ENCODE peak calls at places on chromosomes 12 and 14, in five cellular contexts. H is activated T-helper 1 cell treated with Interleukin-2 at 50 U/mL for 16 hours, E is amniotic epithelial cell, U is H4, B is DMS79 treated with DMSO at 0.1 percent for 48 hours. F is an unnamed sample.

GRCh38 chr12:81798294-81798693 is 39.1 kb upstream of the PPFIA2 start:
- DNase-seq in E (no peak), B (no peak), U (no peak), H (no peak), F (no peak)

GRCh38 chr12:26188132-26188531 is 7.2 kb upstream of the SSPN start:
- DNase-seq in E (peak), U (no peak), B (no peak), H (no peak), F (no peak)

GRCh38 chr12:26748741-26749431 is 84.1 kb downstream of the ITPR2 start:
- DNase-seq in H (no peak), B (no peak), E (no peak), U (no peak), F (no peak)

GRCh38 chr12:77388611-77389265 is 323.4 kb upstream of the E2F7 start:
- DNase-seq in U (no peak), H (no peak), B (no peak), E (no peak), F (no peak)

GRCh38 chr12:102322254-102322653 is 124.6 kb upstream of the PMCH start:
- DNase-seq in B (no peak), E (no peak), U (no peak), H (no peak), F (no peak)

GRCh38 chr14:92719421-92719820 is 29.0 kb downstream of the LGMN start:
- DNase-seq in B (no peak), E (peak), H (no peak), U (no peak), F (no peak)

GRCh38 chr12:122884860-122885259 is 11.1 kb downstream of the VPS37B start:
- DNase-seq in E (peak), H (no peak), U (no peak), B (no peak), F (no peak)

GRCh38 chr12:4049566-4050080 is 176.4 kb upstream of the PARP11 start:
- DNase-seq in H (no peak), B (no peak), U (no peak), E (no peak), F (no peak)

GRCh38 chr14:20719777-20720176 is 25.9 kb upstream of the EDDM3A start:
- DNase-seq in E (no peak), H (no peak), U (no peak), B (peak), F (no peak)

GRCh38 chr14:68819260-68819691 is 26.4 kb upstream of the ZFP36L1 start:
- DNase-seq in H (no peak), E (peak), B (no peak), U (peak), F (no peak)

F was measured in NCI-H2029.